ENCODE peak calls at places on chromosomes 6 and 20, in nine cellular contexts. Z is H1, M is A549, N is SK-N-SH, F is stomach, Q is upper lobe of left lung, X is HepG2, G is transverse colon, R is tibial nerve. U is an unnamed sample. For H3K9me3, the result is how much of the 10 kb centered on the place peaks cover.

GRCh38 chr6:162814417-162814988 is 86.7 kb downstream of the PACRG start:
- DNase-seq in Z (no peak), M (no peak), N (peak), F (no peak), Q (peak), X (no peak), G (no peak), R (no peak), U (no peak)

GRCh38 chr20:41045680-41046079 is 17.1 kb downstream of the TOP1 start:
- DNase-seq in Z (no peak), M (no peak), N (no peak), F (no peak), Q (no peak), X (no peak), G (no peak), R (no peak), U (no peak)

GRCh38 chr20:56328861-56329260 is 29.9 kb upstream of the FAM210B start:
- DNase-seq in Z (no peak), M (no peak), N (no peak), F (no peak), Q (no peak), X (peak), G (no peak), R (no peak), U (no peak)

GRCh38 chr20:37327748-37328147 is 18.2 kb upstream of the SRC start:
- DNase-seq in Z (no peak), M (no peak), N (no peak), F (peak), Q (no peak), X (no peak), G (peak), R (peak), U (peak)

GRCh38 chr6:137715589-137716045 is 151.4 kb upstream of the TNFAIP3 start:
- DNase-seq in Z (no peak), M (no peak), N (no peak), F (no peak), Q (no peak), X (no peak), G (no peak), R (no peak), U (no peak)

GRCh38 chr6:117267766-117268534 is 2.6 kb downstream of the VGLL2 start:
- DNase-seq in Z (peak), M (no peak), N (no peak), F (no peak), Q (no peak), X (no peak), G (no peak), R (no peak), U (no peak)

GRCh38 chr6:10507298-10507697 is 13.9 kb upstream of the GCNT2 start:
- DNase-seq in Z (no peak), M (no peak), N (no peak), F (no peak), Q (no peak), X (no peak), G (no peak), R (no peak), U (no peak)

GRCh38 chr20:39258253-39258652 is 296.1 kb downstream of the DHX35 start:
- DNase-seq in Z (no peak), M (no peak), N (no peak), F (no peak), Q (no peak), X (no peak), G (no peak), R (no peak), U (no peak)

GRCh38 chr20:37161830-37162549 is 17.1 kb upstream of the RPN2 start:
- DNase-seq in Z (no peak), M (no peak), N (no peak), F (no peak), Q (no peak), X (no peak), G (no peak), R (no peak), U (no peak)

GRCh38 chr6:130326496-130326895 is 39.3 kb upstream of the TMEM200A start:
- DNase-seq in Z (no peak), M (no peak), N (no peak), F (no peak), Q (no peak), X (no peak), G (no peak), R (no peak), U (no peak)

GRCh38 chr20:62122659-62123449 is 579 bp downstream of the LSM14B start:
- DNase-seq in Z (no peak), M (no peak), N (peak), F (peak), Q (peak), X (no peak), G (peak), R (no peak), U (peak)

GRCh38 chr20:40197744-40198143 is 491.3 kb downstream of the MAFB start:
- DNase-seq in Z (no peak), M (no peak), N (no peak), F (no peak), Q (no peak), X (no peak), G (no peak), R (peak), U (no peak)

GRCh38 chr6:168222261-168222660 is 97.3 kb downstream of the DACT2 start:
- DNase-seq in Z (no peak), M (no peak), N (no peak), F (no peak), Q (no peak), X (no peak), G (no peak), R (no peak), U (no peak)

GRCh38 chr6:16684896-16685554 is 76.2 kb downstream of the ATXN1 start:
- DNase-seq in Z (no peak), M (no peak), N (no peak), F (no peak), Q (no peak), X (no peak), G (no peak), R (no peak), U (no peak)

GRCh38 chr6:64777941-64778785 is 928.9 kb downstream of the EYS start:
- DNase-seq in Z (no peak), M (no peak), N (no peak), F (no peak), Q (no peak), X (no peak), G (no peak), R (no peak), U (no peak)

GRCh38 chr20:1165941-1166340 is 18.8 kb downstream of the TMEM74B start:
- DNase-seq in Z (no peak), M (no peak), N (no peak), F (no peak), Q (no peak), X (no peak), G (no peak), R (no peak), U (no peak)

GRCh38 chr6:113558966-113559365 is 298.2 kb upstream of the MARCKS start:
- DNase-seq in Z (no peak), M (no peak), N (no peak), F (no peak), Q (no peak), X (no peak), G (no peak), R (no peak), U (no peak)

GRCh38 chr6:137659871-137660270 is 165.7 kb upstream of the OLIG3 start:
- DNase-seq in Z (no peak), M (no peak), N (no peak), F (peak), Q (no peak), X (peak), G (no peak), R (no peak), U (no peak)

GRCh38 chr6:134177753-134178229 is 125.4 kb upstream of the SLC2A12 start:
- DNase-seq in Z (no peak), M (no peak), N (no peak), F (no peak), Q (no peak), X (peak), G (peak), R (peak), U (no peak)

GRCh38 chr6:135270676-135271536 is 89.8 kb downstream of the MYB start:
- DNase-seq in Z (peak), M (no peak), N (no peak), F (peak), Q (peak), X (no peak), G (peak), R (no peak), U (no peak)

GRCh38 chr6:158253248-158253647 is 59.0 kb upstream of the TULP4 start:
- DNase-seq in Z (no peak), M (no peak), N (no peak), F (no peak), Q (no peak), X (no peak), G (no peak), R (no peak), U (no peak)

GRCh38 chr6:158249437-158249836 is 62.8 kb upstream of the TULP4 start:
- DNase-seq in Z (no peak), M (no peak), N (no peak), F (no peak), Q (no peak), X (no peak), G (no peak), R (no peak), U (no peak)

GRCh38 chr6:158255974-158256601 is 56.2 kb upstream of the TULP4 start:
- DNase-seq in Z (no peak), M (no peak), N (no peak), F (no peak), Q (no peak), X (no peak), G (no peak), R (no peak), U (no peak)

GRCh38 chr6:158255280-158255973 is 56.8 kb upstream of the TULP4 start:
- DNase-seq in Z (no peak), M (no peak), N (no peak), F (no peak), Q (no peak), X (no peak), G (no peak), R (no peak), U (no peak)

GRCh38 chr6:158251565-158251964 is 60.7 kb upstream of the TULP4 start:
- DNase-seq in Z (no peak), M (no peak), N (no peak), F (no peak), Q (no peak), X (no peak), G (no peak), R (no peak), U (no peak)
- H3K9me3 ChIP-seq in Z (under half), M (under half), N (under half), F (under half), Q (under half), X (under half), G (under half), R (under half), U (under half)

GRCh38 chr6:90297124-90297865 is 652 bp upstream of the BACH2 start:
- DNase-seq in Z (no peak), M (no peak), N (peak), F (no peak), Q (no peak), X (no peak), G (no peak), R (no peak), U (no peak)

GRCh38 chr6:90296346-90297123 is at the start of gene BACH2:
- DNase-seq in Z (peak), M (peak), N (peak), F (peak), Q (peak), X (peak), G (peak), R (peak), U (peak)

GRCh38 chr6:90294989-90295853 is 1.4 kb downstream of the BACH2 start:
- DNase-seq in Z (no peak), M (no peak), N (peak), F (peak), Q (peak), X (no peak), G (peak), R (no peak), U (peak)

GRCh38 chr6:90294614-90294988 is 2.0 kb downstream of the BACH2 start:
- DNase-seq in Z (no peak), M (no peak), N (peak), F (no peak), Q (no peak), X (no peak), G (no peak), R (no peak), U (no peak)

DNA sequence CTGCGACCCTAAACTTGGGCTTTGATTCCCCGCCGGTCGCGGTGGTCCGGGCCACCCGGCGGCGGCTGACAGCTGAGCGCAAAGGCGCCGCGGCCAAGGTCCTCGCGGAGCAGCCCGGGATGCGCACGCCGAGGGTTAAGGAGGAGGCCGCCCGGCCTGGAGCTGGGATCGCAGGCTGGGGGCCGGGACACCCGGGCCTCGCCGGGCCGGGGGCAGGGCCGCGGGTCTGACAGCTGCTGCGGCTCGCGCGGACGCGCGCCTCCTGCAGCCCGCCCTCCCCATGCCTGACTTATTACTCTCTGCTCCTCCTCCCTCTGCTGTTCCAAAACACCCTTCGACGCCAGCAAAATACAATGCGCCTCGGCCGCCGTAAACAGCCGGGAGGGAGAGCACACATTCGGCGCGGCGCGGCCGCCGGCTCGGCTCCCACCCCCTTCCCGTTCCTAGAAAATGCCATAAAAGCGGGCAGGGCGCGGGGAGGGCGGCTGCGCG is 743 bp downstream of the BACH2 start:
- DNase-seq in Z (peak), M (peak), N (peak), F (peak), Q (peak), X (no peak), G (peak), R (peak), U (peak)
- TF ChIP-seq EP300 in Z (no peak), M (no peak), N (no peak), F (no peak), Q (no peak), X (no peak), G (no peak), R (peak), U (no peak)

GRCh38 chr20:31489152-31489551 is 14.1 kb downstream of the REM1 start:
- DNase-seq in Z (no peak), M (no peak), N (no peak), F (no peak), Q (no peak), X (no peak), G (no peak), R (no peak), U (no peak)
- H3K9me3 ChIP-seq in Z (half or more), M (under half), N (under half), F (under half), Q (under half), X (under half), G (under half), R (under half), U (under half)

GRCh38 chr20:51526754-51527153 is 15.8 kb downstream of the NFATC2 start:
- DNase-seq in Z (no peak), M (no peak), N (no peak), F (no peak), Q (no peak), X (no peak), G (no peak), R (no peak), U (no peak)
- TF ChIP-seq EP300 in Z (no peak), M (no peak), N (no peak), F (no peak), Q (no peak), X (no peak), G (no peak), R (no peak), U (no peak)

DNA sequence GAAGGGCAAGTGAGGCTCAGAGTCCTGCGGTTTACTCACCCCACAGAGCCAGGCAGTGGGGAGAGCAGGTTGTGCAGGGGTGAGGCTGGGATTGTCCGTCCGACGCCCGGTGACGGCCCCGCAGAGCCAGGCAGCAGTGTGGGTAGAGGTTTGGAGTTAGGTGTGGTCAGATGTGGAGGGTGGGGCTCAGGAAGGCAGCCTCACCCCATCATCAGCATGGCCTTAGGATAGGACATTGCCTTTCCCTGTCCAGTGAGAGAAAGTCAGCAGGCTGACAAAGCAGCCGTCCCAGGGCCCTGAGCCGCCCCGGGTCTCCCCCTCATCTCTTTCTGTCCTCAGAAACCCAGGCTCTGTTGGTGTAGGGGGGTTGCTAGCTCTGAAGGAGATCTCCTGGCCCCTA is 234.5 kb downstream of the DLL1 start:
- DNase-seq in Z (peak), M (no peak), N (no peak), F (no peak), Q (peak), X (no peak), G (peak), R (no peak), U (no peak)
- H3K9me3 ChIP-seq in Z (under half), M (under half), N (under half), F (under half), Q (under half), X (under half), G (under half), R (under half), U (under half)

DNA sequence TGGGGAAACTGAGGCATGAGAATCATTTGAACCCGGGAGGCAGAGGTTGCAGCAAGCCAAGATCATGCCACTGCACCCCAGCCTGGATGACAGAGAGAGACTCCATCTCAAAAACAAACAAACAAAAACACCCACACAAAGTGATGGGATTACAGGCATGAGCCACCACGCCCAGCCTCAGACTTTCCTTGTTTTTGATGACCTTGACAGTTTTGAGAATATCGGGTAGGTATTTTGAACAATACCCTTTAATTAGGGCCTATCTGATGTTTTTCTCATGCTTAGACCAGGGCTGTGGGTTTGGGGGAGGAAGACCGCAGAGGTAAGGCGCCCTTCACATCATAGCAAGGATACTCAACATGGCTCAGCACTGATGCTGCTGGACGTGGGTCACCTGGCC is 63.4 kb downstream of the ADNP start:
- DNase-seq in Z (no peak), M (no peak), N (no peak), F (no peak), Q (no peak), X (no peak), G (no peak), R (no peak), U (no peak)
- TF ChIP-seq EP300 in Z (no peak), M (no peak), N (no peak), F (no peak), Q (no peak), X (no peak), G (no peak), R (no peak), U (no peak)